ENCODE peak calls at places on chromosomes 2 and 18, in six cellular contexts. One of them, this sample, is unnamed.

GRCh38 chr2:208069186-208069585 is 43.9 kb upstream of the PLEKHM3 start:
- DNase-seq in LoVo: no peak
- DNase-seq in M059J: peak; percentile 14
- DNase-seq in stomach: no peak
- DNase-seq in NCI-H2081: no peak
- DNase-seq in RPMI8226: no peak
- DNase-seq in this sample: no peak

GRCh38 chr2:206217743-206218520 is 56.5 kb upstream of the ZDBF2 start:
- DNase-seq in LoVo: no peak
- DNase-seq in M059J: peak; percentile 43
- DNase-seq in stomach: no peak
- DNase-seq in NCI-H2081: no peak
- DNase-seq in RPMI8226: no peak
- DNase-seq in this sample: no peak

GRCh38 chr2:20185176-20186022 is 39.5 kb downstream of the SDC1 start:
- DNase-seq in LoVo: no peak
- DNase-seq in M059J: peak; percentile 97
- DNase-seq in stomach: no peak
- DNase-seq in NCI-H2081: no peak
- DNase-seq in RPMI8226: no peak
- DNase-seq in this sample: no peak

GRCh38 chr2:182634386-182634785 is 81.7 kb upstream of the DNAJC10 start:
- DNase-seq in LoVo: no peak
- DNase-seq in M059J: no peak
- DNase-seq in stomach: no peak
- DNase-seq in NCI-H2081: no peak
- DNase-seq in RPMI8226: no peak
- DNase-seq in this sample: no peak

GRCh38 chr2:42040643-42041277 is 7.1 kb upstream of the PKDCC start:
- DNase-seq in LoVo: no peak
- DNase-seq in M059J: no peak
- DNase-seq in stomach: no peak
- DNase-seq in NCI-H2081: no peak
- DNase-seq in RPMI8226: no peak
- DNase-seq in this sample: no peak

GRCh38 chr2:129490666-129491065 is 488.8 kb upstream of the RAB6C start:
- DNase-seq in LoVo: no peak
- DNase-seq in M059J: no peak
- DNase-seq in stomach: no peak
- DNase-seq in NCI-H2081: no peak
- DNase-seq in RPMI8226: no peak
- DNase-seq in this sample: no peak

GRCh38 chr2:127695491-127696472 is 5.5 kb upstream of the SFT2D3 start:
- DNase-seq in LoVo: peak; percentile 45
- DNase-seq in M059J: peak; percentile 81
- DNase-seq in stomach: peak; percentile 48
- DNase-seq in NCI-H2081: peak; percentile 26
- DNase-seq in RPMI8226: peak; percentile 82
- DNase-seq in this sample: no peak

GRCh38 chr18:56869189-56869777 is 218.1 kb downstream of the WDR7 start:
- DNase-seq in LoVo: peak; percentile 50
- DNase-seq in M059J: peak; percentile 51
- DNase-seq in stomach: no peak
- DNase-seq in NCI-H2081: peak; percentile 59
- DNase-seq in RPMI8226: peak; percentile 55
- DNase-seq in this sample: peak; percentile 70

GRCh38 chr2:235605306-235605998 is 111.6 kb downstream of the AGAP1 start:
- DNase-seq in LoVo: no peak
- DNase-seq in M059J: peak; percentile 91
- DNase-seq in stomach: peak; percentile 50
- DNase-seq in NCI-H2081: peak; percentile 79
- DNase-seq in RPMI8226: no peak
- DNase-seq in this sample: no peak